ENCODE peak calls at places on chromosome 22, in six cellular contexts. S is Caco-2, C is choroid plexus epithelial cell, U is brain microvascular endothelial cell, Z is AG10803, W is neural progenitor cell. A is an unnamed sample.

GRCh38 chr22:35349704-35350538 is 31.0 kb upstream of the HMOX1 start:
- DNase-seq in S (no peak), C (peak), U (no peak), Z (peak), W (peak), A (no peak)

GRCh38 chr22:27748355-27749168 is 53.0 kb downstream of the MN1 start:
- DNase-seq in S (no peak), C (peak), U (peak), Z (peak), W (peak), A (no peak)

GRCh38 chr22:41217553-41218157 is 12.5 kb downstream of the L3MBTL2 start:
- DNase-seq in S (no peak), C (peak), U (peak), Z (peak), W (peak), A (no peak)

GRCh38 chr22:48805516-48805915 is 1022.2 kb downstream of the BRD1 start:
- DNase-seq in S (no peak), C (no peak), U (no peak), Z (no peak), W (no peak), A (no peak)

GRCh38 chr22:45322873-45323525 is 13.3 kb downstream of the FAM118A start:
- DNase-seq in S (no peak), C (no peak), U (no peak), Z (no peak), W (no peak), A (no peak)

GRCh38 chr22:30206964-30207363 is 39.6 kb downstream of the LIF start:
- DNase-seq in S (peak), C (peak), U (peak), Z (peak), W (peak), A (no peak)

GRCh38 chr22:24155597-24156145 is 25.6 kb upstream of the SUSD2 start:
- DNase-seq in S (peak), C (peak), U (peak), Z (peak), W (peak), A (no peak)

GRCh38 chr22:21047730-21048129 is 2.0 kb downstream of the LRRC74B start:
- DNase-seq in S (no peak), C (no peak), U (no peak), Z (no peak), W (no peak), A (no peak)

GRCh38 chr22:45207981-45208664 is 32.6 kb downstream of the KIAA0930 start:
- DNase-seq in S (no peak), C (peak), U (peak), Z (peak), W (no peak), A (no peak)

GRCh38 chr22:23569291-23569690 is 10.8 kb downstream of the IGLL1 start:
- DNase-seq in S (no peak), C (no peak), U (no peak), Z (no peak), W (no peak), A (no peak)

GRCh38 chr22:41676134-41676533 is 12.5 kb downstream of the SNU13 start:
- DNase-seq in S (no peak), C (no peak), U (no peak), Z (no peak), W (no peak), A (no peak)

DNA sequence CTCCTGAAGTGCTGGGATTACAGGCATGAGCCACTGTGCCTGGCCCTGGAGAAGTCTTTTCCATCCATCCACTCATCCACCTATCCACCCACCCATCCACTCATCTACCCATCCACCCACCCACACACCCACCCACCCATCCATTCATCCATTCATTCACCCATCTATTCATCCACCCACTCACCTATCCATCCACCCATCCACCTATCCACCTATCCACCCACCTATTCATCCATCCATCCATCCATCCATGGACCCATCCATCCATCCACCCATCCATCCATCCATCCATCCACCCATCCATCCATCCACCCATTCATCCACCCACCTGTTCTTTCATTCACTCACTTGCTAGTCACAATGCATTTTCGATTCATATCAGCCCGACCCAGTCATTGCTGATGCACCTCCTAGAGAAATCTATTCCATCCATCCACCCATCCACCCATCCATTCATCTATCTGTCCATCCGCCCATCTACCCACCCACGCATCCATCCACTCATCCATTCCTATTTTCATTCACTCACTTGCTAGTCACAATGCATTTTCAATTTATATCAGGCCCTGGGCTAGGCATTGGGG is 17.7 kb upstream of the SUN2 start:
- DNase-seq in S (no peak), C (no peak), U (no peak), Z (no peak), W (no peak), A (no peak)
- H3K4me3 ChIP-seq in S (no peak), C (no peak), U (no peak), Z (no peak), W (no peak), A (no peak)

GRCh38 chr22:26672590-26673468 is 15.4 kb downstream of the MIAT start:
- DNase-seq in S (peak), C (peak), U (peak), Z (peak), W (peak), A (no peak)

GRCh38 chr22:26670459-26670858 is 13.1 kb downstream of the MIAT start:
- DNase-seq in S (no peak), C (no peak), U (no peak), Z (no peak), W (no peak), A (no peak)

GRCh38 chr22:26672060-26672471 is 14.7 kb downstream of the MIAT start:
- DNase-seq in S (no peak), C (no peak), U (no peak), Z (no peak), W (no peak), A (no peak)

GRCh38 chr22:26673485-26673884 is 16.1 kb downstream of the MIAT start:
- DNase-seq in S (no peak), C (peak), U (peak), Z (peak), W (no peak), A (no peak)

DNA sequence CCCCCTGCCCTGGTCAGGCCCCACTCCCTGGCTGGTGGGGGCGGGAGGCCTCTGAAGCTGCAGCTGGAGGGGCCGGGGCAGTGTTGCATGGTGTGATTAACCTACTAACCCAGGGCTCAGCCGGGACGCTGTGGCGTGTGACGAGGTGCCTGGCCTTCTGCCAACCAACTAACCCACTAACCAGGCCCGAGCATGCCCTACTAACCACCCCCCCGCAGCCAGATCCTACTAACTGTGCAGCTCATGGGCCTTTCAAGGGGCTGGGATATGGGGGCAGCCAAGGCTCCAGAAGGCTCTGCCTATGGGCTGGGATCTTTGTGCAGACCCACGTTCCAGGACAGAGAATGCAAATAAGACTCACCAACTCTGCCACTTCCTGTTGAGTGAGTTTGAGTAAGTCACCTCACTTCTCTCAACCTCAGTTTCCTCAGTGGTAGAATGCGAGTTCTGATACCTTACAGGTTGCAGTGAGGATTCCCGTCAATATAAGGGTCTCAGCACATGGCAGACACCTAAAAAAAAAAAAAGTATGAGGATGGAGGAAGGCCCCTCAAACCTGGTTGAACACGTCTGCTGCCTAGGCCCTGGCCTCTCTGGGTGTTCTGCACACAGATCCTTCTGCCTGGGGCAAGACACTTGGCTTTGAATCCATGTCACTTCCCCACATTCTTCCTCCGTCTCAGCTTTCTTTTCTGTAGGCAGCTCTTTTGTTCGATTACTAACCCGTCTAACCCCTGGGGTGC is 14.1 kb downstream of the MIAT start:
- DNase-seq in S (no peak), C (no peak), U (no peak), Z (no peak), W (no peak), A (no peak)
- H3K4me3 ChIP-seq in S (no peak), C (no peak), U (no peak), Z (no peak), W (no peak), A (no peak)

DNA sequence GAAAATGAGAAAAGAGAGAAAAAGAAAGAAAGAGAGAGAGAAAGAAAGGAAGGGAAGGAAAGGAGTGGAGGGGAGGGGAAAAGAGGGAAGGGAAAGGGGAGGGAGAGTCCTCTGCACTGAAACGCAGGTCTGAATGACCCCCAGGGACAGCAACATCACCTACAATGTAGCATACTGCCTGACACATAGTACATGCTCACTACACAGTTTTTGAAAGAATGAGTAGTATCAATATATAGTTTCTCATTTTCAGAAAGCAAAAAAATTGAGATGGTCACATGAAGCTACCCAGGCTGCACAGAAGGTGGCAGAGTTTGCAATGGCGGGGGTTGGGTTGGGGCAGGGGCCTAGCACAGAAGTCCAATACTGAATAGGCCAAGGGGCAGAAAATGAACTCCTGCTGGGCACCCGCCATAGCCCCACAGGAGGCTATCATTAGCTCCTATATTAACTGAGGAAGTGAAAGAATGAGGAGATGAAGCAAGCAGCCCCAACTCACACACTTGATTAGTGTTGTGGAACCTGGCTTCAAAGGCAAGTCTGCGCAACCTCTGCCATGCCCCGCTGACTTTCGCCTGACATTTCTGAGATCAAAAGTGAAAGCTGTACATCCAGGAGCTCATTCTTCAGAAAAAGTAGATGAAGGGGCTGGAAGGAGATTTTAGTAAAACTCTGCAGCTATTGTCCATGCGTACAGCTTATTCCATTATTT is 241.2 kb upstream of the SYN3 start:
- DNase-seq in S (peak), C (peak), U (no peak), Z (no peak), W (peak), A (no peak)
- H3K4me3 ChIP-seq in S (no peak), C (no peak), U (no peak), Z (no peak), W (no peak), A (no peak)

GRCh38 chr22:46734830-46735453 is 3.1 kb downstream of the CERK start:
- DNase-seq in S (no peak), C (peak), U (no peak), Z (no peak), W (no peak), A (no peak)

GRCh38 chr22:46737976-46738641 is at the start of gene CERK:
- DNase-seq in S (peak), C (peak), U (no peak), Z (peak), W (peak), A (no peak)

GRCh38 chr22:46737105-46737975 is 712 bp downstream of the CERK start:
- DNase-seq in S (peak), C (peak), U (no peak), Z (no peak), W (peak), A (no peak)

GRCh38 chr22:46735747-46736608 is 2.1 kb downstream of the CERK start:
- DNase-seq in S (no peak), C (no peak), U (no peak), Z (no peak), W (peak), A (no peak)

GRCh38 chr22:46736705-46737104 is 1.3 kb downstream of the CERK start:
- DNase-seq in S (no peak), C (no peak), U (no peak), Z (no peak), W (no peak), A (no peak)
- H3K4me3 ChIP-seq in S (no peak), C (peak), U (peak), Z (peak), W (peak), A (no peak)

GRCh38 chr22:42925598-42925997 is 68.5 kb upstream of the ARFGAP3 start:
- DNase-seq in S (no peak), C (no peak), U (no peak), Z (peak), W (no peak), A (no peak)

GRCh38 chr22:42926768-42927167 is 69.7 kb upstream of the ARFGAP3 start:
- DNase-seq in S (no peak), C (no peak), U (no peak), Z (no peak), W (no peak), A (no peak)

GRCh38 chr22:42922374-42923177 is 65.5 kb upstream of the ARFGAP3 start:
- DNase-seq in S (no peak), C (no peak), U (no peak), Z (no peak), W (no peak), A (no peak)

GRCh38 chr22:42926034-42926433 is 69.0 kb upstream of the ARFGAP3 start:
- DNase-seq in S (no peak), C (no peak), U (no peak), Z (no peak), W (no peak), A (peak)

GRCh38 chr22:42924436-42924835 is 67.4 kb upstream of the ARFGAP3 start:
- DNase-seq in S (no peak), C (no peak), U (no peak), Z (no peak), W (no peak), A (no peak)
- H3K4me3 ChIP-seq in S (no peak), C (no peak), U (no peak), Z (no peak), W (no peak), A (no peak)

A was measured in LNCaP clone FGC.